ENCODE peak calls at places on chromosomes 11 and 22, in five cellular contexts. One of them, this sample, is unnamed.

GRCh38 chr11:87366766-87367405 is 329.2 kb downstream of the TMEM135 start:
- DNase-seq in breast epithelium: no peak
- DNase-seq in pancreas: no peak
- DNase-seq in tibial artery: no peak
- DNase-seq in CD4-positive, alpha-beta T cell: no peak
- DNase-seq in this sample: no peak

GRCh38 chr22:33811208-33811607 is 109.1 kb downstream of the LARGE1 start:
- DNase-seq in CD4-positive, alpha-beta T cell: no peak
- DNase-seq in tibial artery: no peak
- DNase-seq in pancreas: no peak
- DNase-seq in breast epithelium: no peak
- DNase-seq in this sample: no peak

GRCh38 chr11:57203359-57203758 is 21.6 kb downstream of the LRRC55 start:
- DNase-seq in breast epithelium: no peak
- DNase-seq in CD4-positive, alpha-beta T cell: no peak
- DNase-seq in tibial artery: peak
- DNase-seq in pancreas: no peak
- DNase-seq in this sample: no peak

GRCh38 chr22:46738642-46738960 is 549 bp upstream of the CERK start:
- DNase-seq in pancreas: no peak
- DNase-seq in breast epithelium: no peak
- DNase-seq in CD4-positive, alpha-beta T cell: no peak
- DNase-seq in tibial artery: no peak
- DNase-seq in this sample: no peak

GRCh38 chr11:77074205-77074604 is 7.4 kb downstream of the CAPN5 start:
- DNase-seq in pancreas: peak
- DNase-seq in CD4-positive, alpha-beta T cell: no peak
- DNase-seq in tibial artery: no peak
- DNase-seq in breast epithelium: peak
- DNase-seq in this sample: no peak

GRCh38 chr22:38784035-38784434 is 9.9 kb downstream of the DNAL4 start:
- DNase-seq in pancreas: no peak
- DNase-seq in CD4-positive, alpha-beta T cell: no peak
- DNase-seq in tibial artery: no peak
- DNase-seq in breast epithelium: no peak
- DNase-seq in this sample: no peak

GRCh38 chr11:17385926-17386325 is 2.5 kb downstream of the KCNJ11 start:
- DNase-seq in tibial artery: no peak
- DNase-seq in pancreas: no peak
- DNase-seq in breast epithelium: no peak
- DNase-seq in CD4-positive, alpha-beta T cell: no peak
- DNase-seq in this sample: no peak

GRCh38 chr11:86761978-86762377 is 38.4 kb upstream of the PRSS23 start:
- DNase-seq in CD4-positive, alpha-beta T cell: no peak
- DNase-seq in breast epithelium: no peak
- DNase-seq in tibial artery: no peak
- DNase-seq in pancreas: no peak
- DNase-seq in this sample: no peak

GRCh38 chr11:97880209-97880608 is 1140.5 kb upstream of the CNTN5 start:
- DNase-seq in pancreas: no peak
- DNase-seq in tibial artery: no peak
- DNase-seq in breast epithelium: no peak
- DNase-seq in CD4-positive, alpha-beta T cell: no peak
- DNase-seq in this sample: no peak

GRCh38 chr11:33262016-33262638 is 4.9 kb downstream of the HIPK3 start:
- DNase-seq in CD4-positive, alpha-beta T cell: no peak
- DNase-seq in pancreas: no peak
- DNase-seq in tibial artery: no peak
- DNase-seq in breast epithelium: no peak
- DNase-seq in this sample: no peak
- H3K27ac ChIP-seq in CD4-positive, alpha-beta T cell: no peak
- H3K27ac ChIP-seq in pancreas: no peak
- H3K27ac ChIP-seq in tibial artery: peak
- H3K27ac ChIP-seq in breast epithelium: peak
- H3K27ac ChIP-seq in this sample: no peak

GRCh38 chr11:66326261-66327111 is 9.6 kb upstream of the CD248 start:
- DNase-seq in CD4-positive, alpha-beta T cell: peak
- DNase-seq in tibial artery: no peak
- DNase-seq in breast epithelium: no peak
- DNase-seq in pancreas: no peak
- DNase-seq in this sample: no peak
- H3K27ac ChIP-seq in CD4-positive, alpha-beta T cell: peak
- H3K27ac ChIP-seq in tibial artery: peak
- H3K27ac ChIP-seq in breast epithelium: peak
- H3K27ac ChIP-seq in pancreas: no peak
- H3K27ac ChIP-seq in this sample: peak

GRCh38 chr22:22700631-22701030 is 56.2 kb downstream of the GGTLC2 start:
- DNase-seq in breast epithelium: no peak
- DNase-seq in CD4-positive, alpha-beta T cell: no peak
- DNase-seq in tibial artery: no peak
- DNase-seq in pancreas: no peak
- DNase-seq in this sample: no peak

GRCh38 chr22:22697377-22698120 is 53.1 kb downstream of the GGTLC2 start:
- DNase-seq in breast epithelium: no peak
- DNase-seq in pancreas: peak
- DNase-seq in tibial artery: no peak
- DNase-seq in CD4-positive, alpha-beta T cell: no peak
- DNase-seq in this sample: no peak

GRCh38 chr22:22702159-22702873 is 57.9 kb downstream of the GGTLC2 start:
- DNase-seq in tibial artery: no peak
- DNase-seq in CD4-positive, alpha-beta T cell: no peak
- DNase-seq in breast epithelium: no peak
- DNase-seq in pancreas: peak
- DNase-seq in this sample: no peak

GRCh38 chr22:22696104-22696503 is 51.7 kb downstream of the GGTLC2 start:
- DNase-seq in tibial artery: no peak
- DNase-seq in CD4-positive, alpha-beta T cell: no peak
- DNase-seq in pancreas: peak
- DNase-seq in breast epithelium: no peak
- DNase-seq in this sample: no peak

DNA sequence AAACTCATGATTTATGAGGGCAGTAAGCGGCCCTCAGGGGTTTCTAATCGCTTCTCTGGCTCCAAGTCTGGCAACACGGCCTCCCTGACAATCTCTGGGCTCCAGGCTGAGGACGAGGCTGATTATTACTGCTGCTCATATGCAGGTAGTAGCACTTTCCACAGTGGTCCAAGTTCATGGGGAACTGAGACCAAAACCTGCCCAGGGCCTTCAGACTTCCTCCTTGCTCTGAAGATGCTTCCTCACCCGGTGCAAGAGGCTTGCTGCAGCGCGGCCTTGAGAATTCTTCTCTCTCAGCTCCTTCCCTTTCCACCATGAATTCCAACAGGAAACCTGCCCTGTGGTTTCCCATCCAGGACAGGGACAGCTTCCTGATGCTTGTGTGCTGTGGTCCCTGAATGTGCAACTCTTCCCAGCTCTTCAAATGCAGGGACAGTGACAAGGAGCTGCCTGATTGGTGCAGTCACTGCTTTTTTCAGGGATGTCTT is 53.9 kb downstream of the GGTLC2 start:
- DNase-seq in CD4-positive, alpha-beta T cell: no peak
- DNase-seq in pancreas: peak
- DNase-seq in tibial artery: no peak
- DNase-seq in breast epithelium: no peak
- DNase-seq in this sample: no peak
- H3K27ac ChIP-seq in CD4-positive, alpha-beta T cell: no peak
- H3K27ac ChIP-seq in pancreas: no peak
- H3K27ac ChIP-seq in tibial artery: no peak
- H3K27ac ChIP-seq in breast epithelium: no peak
- H3K27ac ChIP-seq in this sample: no peak

GRCh38 chr11:48013269-48013901 is 33.0 kb downstream of the PTPRJ start:
- DNase-seq in tibial artery: no peak
- DNase-seq in breast epithelium: peak
- DNase-seq in pancreas: peak
- DNase-seq in CD4-positive, alpha-beta T cell: peak
- DNase-seq in this sample: no peak
- H3K27ac ChIP-seq in tibial artery: no peak
- H3K27ac ChIP-seq in breast epithelium: peak
- H3K27ac ChIP-seq in pancreas: peak
- H3K27ac ChIP-seq in CD4-positive, alpha-beta T cell: peak
- H3K27ac ChIP-seq in this sample: no peak

DNA sequence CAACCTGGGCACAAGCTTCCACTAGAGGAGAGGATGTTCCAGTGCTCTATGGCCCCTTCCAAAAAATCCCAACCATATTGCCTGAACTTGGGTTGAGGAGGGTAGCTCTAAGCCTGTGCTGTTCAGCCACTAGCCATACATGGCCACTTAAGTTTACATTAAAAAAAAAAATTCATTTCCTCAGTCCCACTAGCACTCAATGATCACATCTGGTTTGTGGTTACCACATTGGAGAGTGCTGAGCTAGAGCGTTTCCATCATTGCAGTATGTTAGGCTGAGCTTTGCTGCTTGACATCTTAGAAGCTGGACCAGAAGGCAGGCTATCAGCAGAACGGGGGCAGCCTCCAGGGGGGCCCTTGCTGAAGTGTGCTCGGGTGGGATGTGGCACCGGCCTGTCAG is 43.5 kb upstream of the CYP2D6 start:
- DNase-seq in pancreas: no peak
- DNase-seq in breast epithelium: no peak
- DNase-seq in tibial artery: no peak
- DNase-seq in CD4-positive, alpha-beta T cell: no peak
- DNase-seq in this sample: no peak
- H3K27ac ChIP-seq in pancreas: no peak
- H3K27ac ChIP-seq in breast epithelium: peak
- H3K27ac ChIP-seq in tibial artery: no peak
- H3K27ac ChIP-seq in CD4-positive, alpha-beta T cell: no peak
- H3K27ac ChIP-seq in this sample: no peak

This sample was measured in epithelial cell of prostate.